ENCODE peak calls at places on chromosomes 4 and X, in four cellular contexts. U is H9, J is IMR-90, S is H1. F is an unnamed sample.

GRCh38 chrX:13008851-13009250 is 33.9 kb downstream of the TMSB4X start:
- DNase-seq in U (no peak), J (no peak), S (no peak), F (no peak)

GRCh38 chr4:65911720-65912119 is 241.4 kb upstream of the EPHA5 start:
- DNase-seq in U (no peak), J (no peak), S (no peak), F (no peak)

GRCh38 chrX:41118156-41118555 is 32.9 kb downstream of the USP9X start:
- DNase-seq in U (no peak), J (no peak), S (no peak), F (no peak)

GRCh38 chr4:8589831-8590545 is 2.6 kb upstream of the CPZ start:
- DNase-seq in U (no peak), J (peak; percentile 40), S (no peak), F (no peak)

GRCh38 chr4:38509551-38509950 is 154.4 kb upstream of the KLF3 start:
- DNase-seq in U (no peak), J (no peak), S (no peak), F (no peak)

GRCh38 chrX:136880003-136880451 is 498 bp downstream of the RBMX start:
- DNase-seq in U (no peak), J (no peak), S (no peak), F (peak; percentile 31)

GRCh38 chr4:126955292-126956191 is 677.2 kb upstream of the INTU start:
- DNase-seq in U (peak; percentile 46), J (no peak), S (no peak), F (peak; percentile 12)

GRCh38 chrX:30085571-30085970 is 129.8 kb upstream of the MAGEB2 start:
- DNase-seq in U (no peak), J (no peak), S (no peak), F (no peak)

GRCh38 chr4:71130827-71131603 is 137.6 kb downstream of the DCK start:
- DNase-seq in U (no peak), J (peak; percentile 89), S (no peak), F (peak; percentile 20)

GRCh38 chr4:55008166-55009056 is 117.0 kb downstream of the KDR start:
- DNase-seq in U (peak; percentile 52), J (no peak), S (no peak), F (peak; percentile 39)

GRCh38 chr4:188941524-188942109 is 802.4 kb downstream of the TRIML1 start:
- DNase-seq in U (no peak), J (peak; percentile 100), S (no peak), F (no peak)

GRCh38 chr4:83208776-83209365 is 75.7 kb downstream of the COQ2 start:
- DNase-seq in U (no peak), J (no peak), S (no peak), F (no peak)

GRCh38 chr4:73676881-73677323 is 56.7 kb upstream of the RASSF6 start:
- DNase-seq in U (no peak), J (peak; percentile 88), S (no peak), F (no peak)

GRCh38 chr4:53916431-53916889 is 147.9 kb downstream of the CHIC2 start:
- DNase-seq in U (no peak), J (peak; percentile 83), S (no peak), F (no peak)

GRCh38 chr4:153062652-153063168 is 126.6 kb downstream of the FHDC1 start:
- DNase-seq in U (no peak), J (no peak), S (no peak), F (no peak)

GRCh38 chr4:55080174-55080865 is 45.1 kb downstream of the KDR start:
- DNase-seq in U (no peak), J (no peak), S (no peak), F (peak; percentile 60)

GRCh38 chr4:39044364-39044946 is 12.2 kb upstream of the TMEM156 start:
- DNase-seq in U (peak; percentile 94), J (peak; percentile 93), S (peak; percentile 84), F (peak; percentile 97)

GRCh38 chr4:3045500-3045850 is 28.9 kb downstream of the HTT-AS start:
- DNase-seq in U (no peak), J (peak; percentile 74), S (no peak), F (no peak)

GRCh38 chr4:167424338-167425256 is 190.3 kb upstream of the SPOCK3 start:
- DNase-seq in U (no peak), J (no peak), S (no peak), F (no peak)

GRCh38 chr4:24226018-24226417 is 336.2 kb upstream of the PPARGC1A start:
- DNase-seq in U (no peak), J (peak; percentile 66), S (no peak), F (no peak)

GRCh38 chr4:153014460-153014859 is 78.3 kb downstream of the FHDC1 start:
- DNase-seq in U (no peak), J (peak; percentile 8), S (no peak), F (no peak)

GRCh38 chrX:154748712-154749339 is 2.1 kb downstream of the GAB3 start:
- DNase-seq in U (no peak), J (peak; percentile 50), S (no peak), F (peak; percentile 60)

GRCh38 chrX:148501121-148502066 is 977 bp downstream of the AFF2 start:
- DNase-seq in U (peak; percentile 56), J (no peak), S (no peak), F (peak; percentile 54)

GRCh38 chr4:141898336-141898735 is 262.0 kb downstream of the IL15 start:
- DNase-seq in U (no peak), J (no peak), S (no peak), F (no peak)

GRCh38 chr4:73259552-73260140 is 1.0 kb upstream of the ANKRD17 start:
- DNase-seq in U (no peak), J (no peak), S (no peak), F (no peak)

GRCh38 chr4:57048590-57049304 is 61.4 kb downstream of the IGFBP7 start:
- DNase-seq in U (no peak), J (peak; percentile 43), S (no peak), F (no peak)

GRCh38 chrX:119015407-119016242 is 41.2 kb downstream of the LONRF3 start:
- DNase-seq in U (no peak), J (peak; percentile 80), S (no peak), F (peak; percentile 15)

GRCh38 chr4:73721901-73722300 is 18.5 kb upstream of the CXCL8 start:
- DNase-seq in U (no peak), J (peak; percentile 33), S (no peak), F (no peak)

GRCh38 chrX:34927866-34928265 is 14.7 kb upstream of the FAM47B start:
- DNase-seq in U (no peak), J (no peak), S (no peak), F (no peak)

GRCh38 chr4:26573389-26573794 is 10.5 kb upstream of the TBC1D19 start:
- DNase-seq in U (no peak), J (peak; percentile 46), S (no peak), F (peak; percentile 33)

DNA sequence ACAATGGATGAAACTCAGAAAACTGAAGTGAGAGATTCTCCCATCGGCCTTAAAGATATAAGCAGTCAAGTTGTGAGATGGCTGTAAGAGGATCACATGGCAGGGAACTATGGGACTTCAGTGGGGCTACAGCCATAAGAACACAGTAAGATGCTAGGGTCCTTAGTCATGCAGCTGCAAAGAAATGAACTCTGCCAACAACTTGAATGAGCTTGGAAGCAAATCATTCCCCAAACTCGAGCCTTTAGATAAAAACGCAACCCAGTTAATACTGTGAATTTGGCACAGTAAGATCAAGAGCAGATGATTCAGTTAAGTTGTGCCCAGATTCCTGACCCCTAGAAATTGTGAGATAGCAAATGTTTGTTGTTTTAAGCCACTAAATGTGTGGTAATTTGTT is 117.3 kb downstream of the FAM13A start:
- DNase-seq in U (no peak), J (peak; percentile 69), S (no peak), F (no peak)
- H3K56ac ChIP-seq in U (no peak overlapping the region), J (no peak overlapping the region), S (no peak overlapping the region), F (no peak overlapping the region)

GRCh38 chrX:19593684-19594083 is 78.4 kb upstream of the MAP3K15 start:
- DNase-seq in U (no peak), J (peak; percentile 48), S (no peak), F (peak; percentile 36)

GRCh38 chrX:19589105-19589504 is 73.8 kb upstream of the MAP3K15 start:
- DNase-seq in U (no peak), J (no peak), S (no peak), F (no peak)

GRCh38 chrX:19599253-19599652 is 83.9 kb upstream of the MAP3K15 start:
- DNase-seq in U (no peak), J (no peak), S (no peak), F (no peak)

GRCh38 chrX:19592952-19593351 is 77.6 kb upstream of the MAP3K15 start:
- DNase-seq in U (no peak), J (no peak), S (no peak), F (no peak)

GRCh38 chrX:19595036-19595435 is 79.7 kb upstream of the MAP3K15 start:
- DNase-seq in U (no peak), J (no peak), S (no peak), F (no peak)
- H3K56ac ChIP-seq in U (no peak overlapping the region), J (no peak overlapping the region), S (no peak overlapping the region), F (no peak overlapping the region)

DNA sequence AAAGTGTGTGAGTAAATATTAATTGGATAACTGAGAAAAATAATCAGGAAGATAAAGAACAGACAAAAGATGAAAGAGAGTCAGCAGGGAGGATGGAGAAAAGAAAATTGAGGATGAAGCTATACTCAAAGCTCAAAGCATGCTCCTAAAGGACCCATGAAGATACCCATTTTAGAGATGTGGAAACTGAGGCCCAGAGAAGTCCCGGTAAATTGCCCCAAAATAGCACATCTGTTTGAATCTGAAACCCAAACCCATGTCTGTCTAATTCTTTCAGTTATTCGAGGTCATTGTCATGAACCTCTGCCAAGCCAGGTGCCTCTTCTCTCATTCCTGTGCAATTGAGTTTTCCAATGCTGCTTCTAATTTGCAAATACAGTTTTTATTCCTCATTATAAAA is 29.6 kb upstream of the MSX1 start:
- DNase-seq in U (no peak), J (no peak), S (no peak), F (no peak)
- H3K56ac ChIP-seq in U (no peak overlapping the region), J (no peak overlapping the region), S (no peak overlapping the region), F (no peak overlapping the region)

GRCh38 chr4:156377036-156377700 is 423.5 kb upstream of the CTSO start:
- DNase-seq in U (no peak), J (peak; percentile 64), S (no peak), F (no peak)
- H3K56ac ChIP-seq in U (no peak overlapping the region), J (no peak overlapping the region), S (no peak overlapping the region), F (no peak overlapping the region)

GRCh38 chr4:151422862-151423261 is 13.9 kb downstream of the FHIP1A start:
- DNase-seq in U (no peak), J (no peak), S (no peak), F (no peak)
- H3K56ac ChIP-seq in U (no peak overlapping the region), J (no peak overlapping the region), S (no peak overlapping the region), F (no peak overlapping the region)